ENCODE peak calls at places on chromosome 11, in ten cellular contexts. S is Right ventricle myocardium superior; Z is left lung; I is GM04503; H is NCI-H2081; J is activated CD4-positive, alpha-beta T cell treated with anti-CD3 and anti-CD28 coated beads for 36 hours; P is amniotic epithelial cell; G is GM06990; B is GM13977; W is neuronal stem cell. R is an unnamed sample.

GRCh38 chr11:74676596-74676995 is 54.6 kb downstream of the CHRDL2 start:
- DNase-seq in J (no peak), W (no peak), H (no peak), I (no peak), P (no peak), Z (peak), S (no peak), B (no peak), G (no peak), R (no peak)

GRCh38 chr11:46246514-46246913 is 30.9 kb upstream of the CREB3L1 start:
- DNase-seq in H (no peak), G (no peak), S (no peak), I (no peak), W (no peak), Z (no peak), P (no peak), B (no peak), J (no peak), R (no peak)

GRCh38 chr11:107827041-107827440 is 31.5 kb downstream of the SLC35F2 start:
- DNase-seq in P (no peak), Z (no peak), W (no peak), S (no peak), I (no peak), B (no peak), G (no peak), J (no peak), H (no peak), R (no peak)

GRCh38 chr11:12797996-12798395 is 123.8 kb downstream of the TEAD1 start:
- DNase-seq in W (no peak), H (no peak), I (no peak), Z (no peak), G (no peak), J (no peak), P (no peak), S (no peak), B (no peak), R (no peak)

GRCh38 chr11:67997460-67997921 is 6.4 kb downstream of the UNC93B1 start:
- DNase-seq in P (no peak), S (no peak), B (no peak), J (no peak), H (no peak), I (no peak), W (no peak), G (no peak), Z (no peak), R (no peak)

GRCh38 chr11:12403122-12403994 is 26.0 kb downstream of the PARVA start:
- DNase-seq in W (no peak), J (no peak), H (no peak), Z (no peak), B (no peak), I (no peak), S (no peak), G (no peak), P (peak), R (no peak)

GRCh38 chr11:61800331-61801281 is 7.9 kb downstream of the FEN1 start:
- DNase-seq in H (no peak), I (no peak), J (no peak), S (no peak), B (no peak), Z (no peak), W (no peak), G (no peak), P (no peak), R (no peak)

GRCh38 chr11:67504950-67505561 is at the start of gene PITPNM1:
- DNase-seq in H (peak), J (peak), P (peak), W (peak), B (peak), Z (peak), G (peak), I (no peak), S (peak), R (peak)

GRCh38 chr11:129239207-129239606 is 47.1 kb upstream of the ARHGAP32 start:
- DNase-seq in Z (no peak), B (no peak), H (no peak), J (no peak), S (no peak), G (no peak), P (no peak), I (no peak), W (no peak), R (no peak)

GRCh38 chr11:104546486-104546885 is 351.8 kb downstream of the CASP12 start:
- DNase-seq in H (no peak), Z (no peak), J (no peak), G (no peak), S (no peak), B (no peak), P (no peak), W (no peak), I (no peak), R (no peak)

GRCh38 chr11:65488273-65489058 is 10.4 kb upstream of the MALAT1 start:
- DNase-seq in W (no peak), Z (no peak), G (no peak), I (no peak), H (no peak), J (peak), S (peak), B (peak), P (peak), R (no peak)

GRCh38 chr11:75342966-75343870 is 8.2 kb downstream of the ARRB1 start:
- DNase-seq in G (no peak), J (no peak), S (no peak), I (no peak), Z (peak), P (peak), W (no peak), B (peak), H (no peak), R (no peak)

GRCh38 chr11:1078191-1078601 is 3.5 kb downstream of the MUC2 start:
- DNase-seq in S (peak), W (no peak), J (no peak), Z (no peak), I (no peak), B (no peak), H (no peak), P (no peak), G (no peak), R (peak)

GRCh38 chr11:74397531-74398243 is 546 bp downstream of the PGM2L1 start:
- DNase-seq in S (peak), G (peak), B (peak), H (peak), I (no peak), W (peak), J (peak), P (no peak), Z (no peak), R (no peak)

GRCh38 chr11:64469288-64469687 is 110.3 kb downstream of the RPS6KA4 start:
- DNase-seq in I (no peak), G (no peak), W (no peak), B (no peak), S (no peak), H (no peak), J (no peak), Z (no peak), P (no peak), R (no peak)

GRCh38 chr11:131465746-131466145 is 95.3 kb downstream of the NTM start:
- DNase-seq in B (no peak), J (no peak), S (no peak), G (no peak), W (peak), I (no peak), H (no peak), Z (no peak), P (no peak), R (no peak)

GRCh38 chr11:17839450-17839849 is 104.9 kb downstream of the KCNC1 start:
- DNase-seq in J (no peak), Z (no peak), S (no peak), G (no peak), I (no peak), H (no peak), P (no peak), B (no peak), W (no peak), R (no peak)

GRCh38 chr11:16926868-16927267 is 87.3 kb downstream of the PLEKHA7 start:
- DNase-seq in S (no peak), B (no peak), P (no peak), G (no peak), I (no peak), H (no peak), W (no peak), Z (no peak), J (no peak), R (no peak)

GRCh38 chr11:110022548-110022947 is 70.6 kb upstream of the ZC3H12C start:
- DNase-seq in P (no peak), J (no peak), G (no peak), Z (no peak), B (no peak), W (no peak), H (no peak), I (no peak), S (no peak), R (no peak)

GRCh38 chr11:76623171-76623883 is 47.2 kb downstream of the LRRC32 start:
- DNase-seq in P (peak), G (no peak), W (no peak), J (no peak), B (no peak), H (no peak), S (no peak), I (no peak), Z (no peak), R (no peak)

GRCh38 chr11:126158054-126158791 is 53.2 kb downstream of the RPUSD4 start:
- DNase-seq in H (no peak), Z (no peak), P (no peak), B (no peak), G (no peak), J (no peak), W (no peak), I (no peak), S (no peak), R (no peak)